ENCODE peak calls at places on chromosomes 6 and 20, in seven cellular contexts. One of them, this sample, is unnamed.

GRCh38 chr6:140078552-140079126 is 704.2 kb upstream of the CITED2 start:
- DNase-seq in GM20000: no peak
- DNase-seq in osteoblast: peak
- DNase-seq in fibroblast of pulmonary artery: peak
- DNase-seq in left ventricle myocardium inferior: no peak
- DNase-seq in NB4: no peak
- DNase-seq in AG04450: peak
- DNase-seq in this sample: no peak

GRCh38 chr6:42783876-42784738 is 2.3 kb downstream of the BICRAL start:
- DNase-seq in AG04450: no peak
- DNase-seq in fibroblast of pulmonary artery: peak
- DNase-seq in left ventricle myocardium inferior: no peak
- DNase-seq in GM20000: no peak
- DNase-seq in NB4: no peak
- DNase-seq in osteoblast: no peak
- DNase-seq in this sample: no peak

GRCh38 chr20:46557231-46557956 is 6.9 kb upstream of the OCSTAMP start:
- DNase-seq in NB4: no peak
- DNase-seq in osteoblast: no peak
- DNase-seq in AG04450: no peak
- DNase-seq in fibroblast of pulmonary artery: peak
- DNase-seq in left ventricle myocardium inferior: no peak
- DNase-seq in GM20000: no peak
- DNase-seq in this sample: no peak

GRCh38 chr6:142071981-142072380 is 60.7 kb upstream of the GJE1 start:
- DNase-seq in NB4: peak
- DNase-seq in GM20000: no peak
- DNase-seq in AG04450: no peak
- DNase-seq in osteoblast: no peak
- DNase-seq in fibroblast of pulmonary artery: no peak
- DNase-seq in left ventricle myocardium inferior: no peak
- DNase-seq in this sample: no peak

GRCh38 chr6:117494694-117495318 is 12.3 kb downstream of the DCBLD1 start:
- DNase-seq in left ventricle myocardium inferior: no peak
- DNase-seq in osteoblast: no peak
- DNase-seq in NB4: no peak
- DNase-seq in AG04450: no peak
- DNase-seq in GM20000: no peak
- DNase-seq in fibroblast of pulmonary artery: peak
- DNase-seq in this sample: no peak

GRCh38 chr6:37489697-37490336 is 9.9 kb downstream of the CCDC167 start:
- DNase-seq in left ventricle myocardium inferior: no peak
- DNase-seq in osteoblast: peak
- DNase-seq in fibroblast of pulmonary artery: no peak
- DNase-seq in AG04450: no peak
- DNase-seq in NB4: peak
- DNase-seq in GM20000: no peak
- DNase-seq in this sample: no peak

GRCh38 chr20:32906200-32906599 is 47.5 kb downstream of the EFCAB8 start:
- DNase-seq in left ventricle myocardium inferior: no peak
- DNase-seq in fibroblast of pulmonary artery: no peak
- DNase-seq in NB4: peak
- DNase-seq in GM20000: no peak
- DNase-seq in AG04450: no peak
- DNase-seq in osteoblast: peak
- DNase-seq in this sample: no peak

GRCh38 chr6:10598084-10598960 is 77.2 kb downstream of the GCNT2 start:
- DNase-seq in left ventricle myocardium inferior: no peak
- DNase-seq in osteoblast: no peak
- DNase-seq in AG04450: no peak
- DNase-seq in fibroblast of pulmonary artery: no peak
- DNase-seq in NB4: peak
- DNase-seq in GM20000: no peak
- DNase-seq in this sample: no peak

GRCh38 chr6:30799210-30799609 is 54.9 kb upstream of the IER3 start:
- DNase-seq in fibroblast of pulmonary artery: no peak
- DNase-seq in GM20000: no peak
- DNase-seq in AG04450: no peak
- DNase-seq in left ventricle myocardium inferior: no peak
- DNase-seq in osteoblast: no peak
- DNase-seq in NB4: no peak
- DNase-seq in this sample: no peak

GRCh38 chr20:37346526-37347346 is 796 bp downstream of the SRC start:
- DNase-seq in osteoblast: peak
- DNase-seq in NB4: no peak
- DNase-seq in AG04450: no peak
- DNase-seq in left ventricle myocardium inferior: no peak
- DNase-seq in fibroblast of pulmonary artery: no peak
- DNase-seq in GM20000: peak
- DNase-seq in this sample: no peak

GRCh38 chr6:50270427-50270826 is 220.7 kb upstream of the DEFB112 start:
- DNase-seq in osteoblast: no peak
- DNase-seq in fibroblast of pulmonary artery: no peak
- DNase-seq in AG04450: no peak
- DNase-seq in NB4: no peak
- DNase-seq in left ventricle myocardium inferior: no peak
- DNase-seq in GM20000: no peak
- DNase-seq in this sample: no peak

GRCh38 chr20:17967595-17968365 is 814 bp downstream of the SNX5 start:
- DNase-seq in left ventricle myocardium inferior: no peak
- DNase-seq in fibroblast of pulmonary artery: peak
- DNase-seq in NB4: peak
- DNase-seq in GM20000: no peak
- DNase-seq in AG04450: no peak
- DNase-seq in osteoblast: peak
- DNase-seq in this sample: no peak

GRCh38 chr6:15573376-15573775 is 89.5 kb downstream of the DTNBP1 start:
- DNase-seq in GM20000: no peak
- DNase-seq in AG04450: no peak
- DNase-seq in osteoblast: no peak
- DNase-seq in left ventricle myocardium inferior: no peak
- DNase-seq in NB4: no peak
- DNase-seq in fibroblast of pulmonary artery: no peak
- DNase-seq in this sample: no peak

GRCh38 chr6:135291288-135292116 is 110.4 kb downstream of the MYB start:
- DNase-seq in NB4: peak
- DNase-seq in osteoblast: no peak
- DNase-seq in GM20000: no peak
- DNase-seq in AG04450: no peak
- DNase-seq in left ventricle myocardium inferior: no peak
- DNase-seq in fibroblast of pulmonary artery: peak
- DNase-seq in this sample: no peak

GRCh38 chr6:163839296-163839695 is 424.8 kb downstream of the QKI start:
- DNase-seq in left ventricle myocardium inferior: no peak
- DNase-seq in GM20000: no peak
- DNase-seq in fibroblast of pulmonary artery: no peak
- DNase-seq in AG04450: no peak
- DNase-seq in NB4: no peak
- DNase-seq in osteoblast: no peak
- DNase-seq in this sample: no peak

DNA sequence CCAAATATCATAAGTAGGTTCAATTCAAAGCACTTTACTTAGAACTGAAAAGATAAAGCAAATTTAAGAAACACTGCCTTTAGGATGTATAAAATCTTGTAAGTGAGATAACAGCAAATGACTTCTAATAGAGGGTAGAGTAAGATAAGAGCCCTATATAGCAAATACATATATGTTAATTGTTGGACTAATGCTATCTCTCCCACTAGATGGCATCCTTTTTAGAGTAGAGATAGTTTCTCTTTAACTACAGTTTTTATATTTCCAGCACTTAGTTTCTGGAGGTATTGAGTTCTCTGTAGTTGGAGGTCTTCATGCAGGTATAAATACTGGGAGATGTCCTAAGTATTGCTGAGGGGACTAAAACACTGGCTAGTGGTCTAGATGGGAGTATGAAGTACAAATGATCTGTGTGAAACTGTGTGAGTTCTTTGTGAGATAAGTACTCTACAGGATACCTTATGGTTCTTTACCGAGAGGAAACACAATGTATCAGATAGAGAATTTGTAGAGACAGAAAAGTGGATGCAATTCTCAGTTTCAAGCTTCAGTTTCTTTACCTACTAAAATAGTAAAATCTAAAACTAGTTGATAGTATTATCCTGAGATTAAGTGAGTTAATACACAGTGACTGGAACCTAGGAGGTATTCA is 399.3 kb downstream of the KHDRBS2 start:
- DNase-seq in NB4: peak
- DNase-seq in GM20000: no peak
- DNase-seq in osteoblast: no peak
- DNase-seq in left ventricle myocardium inferior: no peak
- DNase-seq in AG04450: no peak
- DNase-seq in fibroblast of pulmonary artery: no peak
- DNase-seq in this sample: no peak
- TF ChIP-seq CTCF in NB4: peak
- TF ChIP-seq CTCF in GM20000: no peak
- TF ChIP-seq CTCF in osteoblast: no peak
- TF ChIP-seq CTCF in left ventricle myocardium inferior: no peak
- TF ChIP-seq CTCF in AG04450: no peak
- TF ChIP-seq CTCF in fibroblast of pulmonary artery: no peak
- TF ChIP-seq CTCF in this sample: no peak

GRCh38 chr20:19993937-19994667 is 23.1 kb upstream of the NAA20 start:
- DNase-seq in NB4: no peak
- DNase-seq in osteoblast: no peak
- DNase-seq in GM20000: no peak
- DNase-seq in fibroblast of pulmonary artery: peak
- DNase-seq in AG04450: no peak
- DNase-seq in left ventricle myocardium inferior: peak
- DNase-seq in this sample: no peak

GRCh38 chr20:19991826-19992225 is 25.3 kb upstream of the NAA20 start:
- DNase-seq in left ventricle myocardium inferior: no peak
- DNase-seq in GM20000: no peak
- DNase-seq in AG04450: no peak
- DNase-seq in osteoblast: no peak
- DNase-seq in fibroblast of pulmonary artery: no peak
- DNase-seq in NB4: no peak
- DNase-seq in this sample: no peak

GRCh38 chr20:19992996-19993908 is 23.9 kb upstream of the NAA20 start:
- DNase-seq in osteoblast: no peak
- DNase-seq in NB4: no peak
- DNase-seq in AG04450: peak
- DNase-seq in left ventricle myocardium inferior: no peak
- DNase-seq in GM20000: no peak
- DNase-seq in fibroblast of pulmonary artery: peak
- DNase-seq in this sample: no peak

GRCh38 chr20:19996970-19997369 is 20.2 kb upstream of the NAA20 start:
- DNase-seq in left ventricle myocardium inferior: no peak
- DNase-seq in GM20000: no peak
- DNase-seq in AG04450: no peak
- DNase-seq in osteoblast: no peak
- DNase-seq in fibroblast of pulmonary artery: peak
- DNase-seq in NB4: no peak
- DNase-seq in this sample: no peak

GRCh38 chr20:19995220-19995863 is 21.8 kb upstream of the NAA20 start:
- DNase-seq in fibroblast of pulmonary artery: peak
- DNase-seq in osteoblast: peak
- DNase-seq in AG04450: no peak
- DNase-seq in GM20000: peak
- DNase-seq in NB4: peak
- DNase-seq in left ventricle myocardium inferior: no peak
- DNase-seq in this sample: peak
- TF ChIP-seq CTCF in fibroblast of pulmonary artery: peak
- TF ChIP-seq CTCF in osteoblast: peak
- TF ChIP-seq CTCF in AG04450: peak
- TF ChIP-seq CTCF in GM20000: peak
- TF ChIP-seq CTCF in NB4: peak
- TF ChIP-seq CTCF in left ventricle myocardium inferior: peak
- TF ChIP-seq CTCF in this sample: peak

GRCh38 chr6:29705389-29706231 is 17.6 kb upstream of the HLA-F start:
- DNase-seq in osteoblast: no peak
- DNase-seq in AG04450: peak
- DNase-seq in NB4: no peak
- DNase-seq in fibroblast of pulmonary artery: peak
- DNase-seq in left ventricle myocardium inferior: no peak
- DNase-seq in GM20000: no peak
- DNase-seq in this sample: no peak

GRCh38 chr6:29708432-29709177 is 14.6 kb upstream of the HLA-F start:
- DNase-seq in left ventricle myocardium inferior: no peak
- DNase-seq in osteoblast: no peak
- DNase-seq in GM20000: no peak
- DNase-seq in AG04450: no peak
- DNase-seq in NB4: no peak
- DNase-seq in fibroblast of pulmonary artery: no peak
- DNase-seq in this sample: no peak

GRCh38 chr6:29702519-29703103 is 20.6 kb upstream of the HLA-F start:
- DNase-seq in fibroblast of pulmonary artery: peak
- DNase-seq in NB4: peak
- DNase-seq in left ventricle myocardium inferior: peak
- DNase-seq in osteoblast: no peak
- DNase-seq in GM20000: peak
- DNase-seq in AG04450: no peak
- DNase-seq in this sample: peak
- TF ChIP-seq CTCF in fibroblast of pulmonary artery: peak
- TF ChIP-seq CTCF in NB4: peak
- TF ChIP-seq CTCF in left ventricle myocardium inferior: peak
- TF ChIP-seq CTCF in osteoblast: peak
- TF ChIP-seq CTCF in GM20000: peak
- TF ChIP-seq CTCF in AG04450: peak
- TF ChIP-seq CTCF in this sample: peak

GRCh38 chr6:81997091-81997926 is 244.8 kb upstream of the TENT5A start:
- DNase-seq in AG04450: peak
- DNase-seq in NB4: peak
- DNase-seq in left ventricle myocardium inferior: no peak
- DNase-seq in GM20000: no peak
- DNase-seq in osteoblast: no peak
- DNase-seq in fibroblast of pulmonary artery: peak
- DNase-seq in this sample: no peak

GRCh38 chr6:81998432-81998831 is 246.0 kb upstream of the TENT5A start:
- DNase-seq in AG04450: no peak
- DNase-seq in GM20000: no peak
- DNase-seq in NB4: no peak
- DNase-seq in osteoblast: peak
- DNase-seq in fibroblast of pulmonary artery: peak
- DNase-seq in left ventricle myocardium inferior: no peak
- DNase-seq in this sample: no peak

GRCh38 chr6:81999270-81999669 is 246.8 kb upstream of the TENT5A start:
- DNase-seq in left ventricle myocardium inferior: no peak
- DNase-seq in AG04450: no peak
- DNase-seq in osteoblast: peak
- DNase-seq in NB4: no peak
- DNase-seq in fibroblast of pulmonary artery: no peak
- DNase-seq in GM20000: no peak
- DNase-seq in this sample: no peak

GRCh38 chr6:82000551-82000950 is 247.0 kb downstream of the IBTK start:
- DNase-seq in left ventricle myocardium inferior: no peak
- DNase-seq in GM20000: no peak
- DNase-seq in fibroblast of pulmonary artery: no peak
- DNase-seq in AG04450: no peak
- DNase-seq in osteoblast: no peak
- DNase-seq in NB4: no peak
- DNase-seq in this sample: no peak

DNA sequence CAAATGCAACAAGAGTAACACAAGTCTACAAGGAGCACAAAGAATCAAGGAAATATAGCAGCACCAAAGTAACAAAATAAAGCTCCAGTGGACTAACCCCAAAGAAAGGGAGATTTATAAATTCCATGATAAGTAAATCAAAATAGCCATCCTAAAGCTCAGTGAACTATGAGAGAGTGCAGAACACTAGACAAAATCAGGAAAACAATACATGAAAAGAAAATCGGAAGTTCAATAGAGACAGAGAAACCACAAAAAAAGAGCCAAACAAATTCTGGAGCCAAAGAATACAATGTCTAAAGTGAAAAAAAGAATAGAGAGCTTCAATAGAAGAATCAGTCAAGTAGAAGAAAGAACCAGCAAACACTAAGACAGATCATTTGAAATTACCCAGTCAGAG is 247.3 kb upstream of the TENT5A start:
- DNase-seq in NB4: no peak
- DNase-seq in left ventricle myocardium inferior: no peak
- DNase-seq in GM20000: no peak
- DNase-seq in fibroblast of pulmonary artery: no peak
- DNase-seq in AG04450: no peak
- DNase-seq in osteoblast: no peak
- DNase-seq in this sample: no peak
- TF ChIP-seq CTCF in NB4: no peak
- TF ChIP-seq CTCF in left ventricle myocardium inferior: no peak
- TF ChIP-seq CTCF in GM20000: no peak
- TF ChIP-seq CTCF in fibroblast of pulmonary artery: no peak
- TF ChIP-seq CTCF in AG04450: no peak
- TF ChIP-seq CTCF in osteoblast: no peak
- TF ChIP-seq CTCF in this sample: no peak